ENCODE peak calls at places on chromosomes 2 and 18, in eight cellular contexts. F, Q, V, W, J, Z, M and A are unnamed samples.

GRCh38 chr2:241351640-241352031 is 4.4 kb upstream of the FARP2 start:
- DNase-seq in F (peak), Q (no peak), V (no peak), W (no peak), J (no peak), Z (no peak), M (no peak), A (no peak)

GRCh38 chr2:172361360-172361759 is 66.0 kb upstream of the ITGA6 start:
- DNase-seq in F (no peak), Q (no peak), V (no peak), W (no peak), J (no peak), Z (no peak), M (no peak), A (no peak)

GRCh38 chr2:20589975-20590703 is 60.8 kb downstream of the HS1BP3 start:
- DNase-seq in F (peak), Q (no peak), V (no peak), W (no peak), J (no peak), Z (no peak), M (no peak), A (no peak)

GRCh38 chr18:61333746-61334490 is 688 bp downstream of the CDH20 start:
- DNase-seq in F (peak), Q (no peak), V (no peak), W (peak), J (no peak), Z (no peak), M (peak), A (peak)

GRCh38 chr18:49459404-49460171 is 857 bp downstream of the DYM start:
- DNase-seq in F (peak), Q (no peak), V (peak), W (no peak), J (no peak), Z (no peak), M (no peak), A (no peak)

GRCh38 chr2:7209776-7210555 is 292.8 kb downstream of the RNF144A start:
- DNase-seq in F (peak), Q (no peak), V (no peak), W (no peak), J (no peak), Z (no peak), M (no peak), A (no peak)

GRCh38 chr2:105102963-105103421 is 65.1 kb downstream of the MRPS9 start:
- DNase-seq in F (peak), Q (no peak), V (no peak), W (no peak), J (no peak), Z (no peak), M (no peak), A (no peak)

GRCh38 chr18:801137-801536 is 10.9 kb downstream of the YES1 start:
- DNase-seq in F (no peak), Q (no peak), V (peak), W (no peak), J (no peak), Z (no peak), M (no peak), A (no peak)

GRCh38 chr2:108023776-108024175 is 37.5 kb downstream of the SLC5A7 start:
- DNase-seq in F (peak), Q (no peak), V (no peak), W (no peak), J (no peak), Z (no peak), M (no peak), A (no peak)

GRCh38 chr2:70161069-70161534 is 29.7 kb downstream of the C2orf42 start:
- DNase-seq in F (peak), Q (no peak), V (no peak), W (no peak), J (no peak), Z (peak), M (no peak), A (no peak)

GRCh38 chr2:227454323-227454860 is 17.6 kb upstream of the AGFG1 start:
- DNase-seq in F (no peak), Q (no peak), V (no peak), W (no peak), J (no peak), Z (no peak), M (no peak), A (no peak)

GRCh38 chr2:36394804-36395203 is 39.2 kb downstream of the CRIM1 start:
- DNase-seq in F (no peak), Q (no peak), V (no peak), W (no peak), J (no peak), Z (no peak), M (no peak), A (no peak)

GRCh38 chr2:175823291-175824073 is 178.6 kb downstream of the LNPK start:
- DNase-seq in F (no peak), Q (no peak), V (no peak), W (no peak), J (no peak), Z (no peak), M (no peak), A (no peak)

GRCh38 chr2:179745615-179746263 is 115.7 kb downstream of the ZNF385B start:
- DNase-seq in F (no peak), Q (no peak), V (no peak), W (no peak), J (no peak), Z (no peak), M (no peak), A (no peak)

GRCh38 chr2:166917433-166917832 is 29.2 kb downstream of the XIRP2 start:
- DNase-seq in F (no peak), Q (no peak), V (no peak), W (no peak), J (no peak), Z (no peak), M (no peak), A (no peak)